ENCODE peak calls at places on chromosome 12, in four cellular contexts. One of them, this sample, is unnamed.

GRCh38 chr12:107873223-107873622 is 98.7 kb downstream of the ASCL4 start:
- DNase-seq in fibroblast of lung: no peak
- DNase-seq in GM12892: no peak
- DNase-seq in HFFc6: no peak
- DNase-seq in this sample: no peak

GRCh38 chr12:95205685-95206084 is 11.6 kb downstream of the FGD6 start:
- DNase-seq in fibroblast of lung: peak; percentile 87
- DNase-seq in GM12892: no peak
- DNase-seq in HFFc6: peak; percentile 76
- DNase-seq in this sample: no peak

GRCh38 chr12:102542816-102543448 is 62.6 kb upstream of the IGF1 start:
- DNase-seq in fibroblast of lung: peak; percentile 46
- DNase-seq in GM12892: no peak
- DNase-seq in HFFc6: no peak
- DNase-seq in this sample: no peak

GRCh38 chr12:120439646-120440247 is 1.8 kb downstream of the COX6A1 start:
- DNase-seq in fibroblast of lung: peak; percentile 54
- DNase-seq in GM12892: peak; percentile 67
- DNase-seq in HFFc6: peak; percentile 26
- DNase-seq in this sample: no peak

GRCh38 chr12:91361864-91362263 is 179.2 kb upstream of the DCN start:
- DNase-seq in fibroblast of lung: peak; percentile 76
- DNase-seq in GM12892: no peak
- DNase-seq in HFFc6: peak; percentile 43
- DNase-seq in this sample: no peak

GRCh38 chr12:26126340-26127284 is 1.8 kb upstream of the BHLHE41 start:
- DNase-seq in fibroblast of lung: peak; percentile 76
- DNase-seq in GM12892: peak; percentile 52
- DNase-seq in HFFc6: peak; percentile 79
- DNase-seq in this sample: peak; percentile 37

GRCh38 chr12:132761032-132761910 is at the start of gene ANKLE2:
- DNase-seq in fibroblast of lung: peak; percentile 62
- DNase-seq in GM12892: peak; percentile 50
- DNase-seq in HFFc6: peak; percentile 67
- DNase-seq in this sample: peak; percentile 18

GRCh38 chr12:133130808-133131128 is 341 bp downstream of the ZNF10 start:
- DNase-seq in fibroblast of lung: no peak
- DNase-seq in GM12892: no peak
- DNase-seq in HFFc6: no peak
- DNase-seq in this sample: no peak

GRCh38 chr12:53985358-53985899 is 483 bp downstream of the HOXC10 start:
- DNase-seq in fibroblast of lung: no peak
- DNase-seq in GM12892: no peak
- DNase-seq in HFFc6: no peak
- DNase-seq in this sample: no peak

GRCh38 chr12:122836027-122836921 is 1.0 kb downstream of the HIP1R start:
- DNase-seq in fibroblast of lung: peak; percentile 48
- DNase-seq in GM12892: peak; percentile 56
- DNase-seq in HFFc6: no peak
- DNase-seq in this sample: no peak

GRCh38 chr12:103469716-103470115 is 26.1 kb downstream of the C12orf42 start:
- DNase-seq in fibroblast of lung: no peak
- DNase-seq in GM12892: no peak
- DNase-seq in HFFc6: no peak
- DNase-seq in this sample: no peak

GRCh38 chr12:47493801-47494200 is 212.0 kb downstream of the RPAP3 start:
- DNase-seq in fibroblast of lung: no peak
- DNase-seq in GM12892: no peak
- DNase-seq in HFFc6: no peak
- DNase-seq in this sample: no peak

GRCh38 chr12:71938728-71939385 is at the start of gene TPH2:
- DNase-seq in fibroblast of lung: peak; percentile 58
- DNase-seq in GM12892: peak; percentile 0
- DNase-seq in HFFc6: peak; percentile 43
- DNase-seq in this sample: no peak

GRCh38 chr12:100672075-100672592 is 98.7 kb downstream of the GAS2L3 start:
- DNase-seq in fibroblast of lung: no peak
- DNase-seq in GM12892: peak; percentile 32
- DNase-seq in HFFc6: no peak
- DNase-seq in this sample: no peak

GRCh38 chr12:123119808-123120207 is 31.1 kb downstream of the PITPNM2 start:
- DNase-seq in fibroblast of lung: no peak
- DNase-seq in GM12892: peak; percentile 70
- DNase-seq in HFFc6: no peak
- DNase-seq in this sample: no peak